ENCODE peak calls at places on chromosomes 2 and 18, in six cellular contexts. Z is hepatocyte, M is MM.1S, P is HCT116, E is astrocyte, F is mammary epithelial cell. V is an unnamed sample.

GRCh38 chr2:53437371-53437770 is 330.2 kb upstream of the CHAC2 start:
- DNase-seq in Z (no peak), M (no peak), P (no peak), E (peak), F (peak), V (no peak)

GRCh38 chr2:99867690-99868089 is 274.7 kb downstream of the AFF3 start:
- DNase-seq in Z (no peak), M (no peak), P (no peak), E (peak), F (peak), V (no peak)

GRCh38 chr2:138087761-138088602 is 123.7 kb downstream of the HNMT start:
- DNase-seq in Z (no peak), M (no peak), P (no peak), E (no peak), F (no peak), V (no peak)

GRCh38 chr18:2979871-2980606 is 32.9 kb downstream of the LPIN2 start:
- DNase-seq in Z (no peak), M (no peak), P (no peak), E (no peak), F (no peak), V (peak)

GRCh38 chr18:9726175-9726574 is 18.1 kb downstream of the RAB31 start:
- DNase-seq in Z (no peak), M (no peak), P (no peak), E (no peak), F (no peak), V (no peak)

GRCh38 chr2:106030287-106031268 is 163.5 kb downstream of the UXS1 start:
- DNase-seq in Z (peak), M (no peak), P (no peak), E (peak), F (no peak), V (no peak)

GRCh38 chr2:31567679-31568078 is 13.1 kb downstream of the SRD5A2 start:
- DNase-seq in Z (no peak), M (no peak), P (no peak), E (no peak), F (no peak), V (no peak)

GRCh38 chr18:35618703-35619102 is 37.2 kb downstream of the GALNT1 start:
- DNase-seq in Z (no peak), M (no peak), P (no peak), E (no peak), F (no peak), V (no peak)

GRCh38 chr2:58497189-58497588 is 256.1 kb upstream of the FANCL start:
- DNase-seq in Z (no peak), M (no peak), P (no peak), E (peak), F (no peak), V (no peak)

GRCh38 chr2:240398711-240399267 is 36.7 kb upstream of the GPC1 start:
- DNase-seq in Z (no peak), M (no peak), P (no peak), E (no peak), F (no peak), V (no peak)

GRCh38 chr18:76490701-76491171 is 4.3 kb downstream of the ZNF516 start:
- DNase-seq in Z (peak), M (peak), P (no peak), E (peak), F (peak), V (no peak)

GRCh38 chr2:50535971-50536759 is 495.8 kb downstream of the NRXN1 start:
- DNase-seq in Z (peak), M (peak), P (peak), E (peak), F (no peak), V (no peak)

GRCh38 chr2:237182422-237183123 is 96.9 kb downstream of the COPS8 start:
- DNase-seq in Z (peak), M (no peak), P (no peak), E (no peak), F (no peak), V (no peak)

GRCh38 chr2:39603436-39603835 is 62.3 kb upstream of the TMEM178A start:
- DNase-seq in Z (no peak), M (no peak), P (no peak), E (no peak), F (peak), V (no peak)

GRCh38 chr18:48893559-48894265 is 57.1 kb downstream of the SMAD7 start:
- DNase-seq in Z (no peak), M (no peak), P (no peak), E (no peak), F (no peak), V (no peak)

DNA sequence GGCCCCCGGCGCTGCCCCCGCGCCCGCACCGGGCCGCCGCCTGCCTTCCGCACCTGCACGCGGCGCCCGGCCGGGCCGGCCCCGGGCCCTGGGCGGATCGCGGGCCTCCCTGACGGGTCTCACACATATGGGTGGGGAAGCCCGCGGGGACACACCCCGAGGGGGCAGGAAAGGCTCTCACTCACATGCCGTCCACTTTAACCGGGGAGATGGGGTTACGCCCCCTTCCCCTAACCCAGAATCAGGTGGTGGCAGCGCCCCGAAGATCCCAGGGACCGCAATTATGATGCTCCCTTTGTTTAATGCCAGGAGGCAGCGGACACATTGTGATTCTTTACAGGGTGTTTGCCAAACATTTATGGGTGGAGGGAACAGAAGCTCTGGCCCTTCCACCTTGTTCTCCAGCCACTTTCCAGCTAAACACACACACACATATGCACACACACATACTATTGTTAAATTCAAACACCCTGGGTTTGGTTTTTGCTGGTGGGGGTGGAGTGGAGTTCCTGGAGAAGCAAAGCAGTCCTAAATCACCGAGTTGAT is 433 bp upstream of the ANKRD44 start:
- DNase-seq in Z (no peak), M (no peak), P (no peak), E (no peak), F (no peak), V (no peak)
- TF ChIP-seq EZH2 in Z (no peak), M (no peak), P (no peak), E (no peak), F (no peak), V (no peak)

GRCh38 chr2:156327835-156328401 is 4.6 kb downstream of the NR4A2 start:
- DNase-seq in Z (no peak), M (no peak), P (no peak), E (no peak), F (no peak), V (no peak)

GRCh38 chr2:156326488-156326887 is 6.0 kb downstream of the NR4A2 start:
- DNase-seq in Z (no peak), M (no peak), P (no peak), E (no peak), F (no peak), V (no peak)

GRCh38 chr2:156331572-156332451 is 709 bp downstream of the NR4A2 start:
- DNase-seq in Z (peak), M (no peak), P (no peak), E (peak), F (peak), V (no peak)

GRCh38 chr2:156329922-156330726 is 2.4 kb downstream of the NR4A2 start:
- DNase-seq in Z (no peak), M (no peak), P (no peak), E (no peak), F (no peak), V (no peak)

GRCh38 chr2:156329031-156329921 is 3.2 kb downstream of the NR4A2 start:
- DNase-seq in Z (no peak), M (no peak), P (no peak), E (no peak), F (no peak), V (no peak)
- TF ChIP-seq EZH2 in Z (no peak), M (no peak), P (no peak), E (no peak), F (no peak), V (no peak)

DNA sequence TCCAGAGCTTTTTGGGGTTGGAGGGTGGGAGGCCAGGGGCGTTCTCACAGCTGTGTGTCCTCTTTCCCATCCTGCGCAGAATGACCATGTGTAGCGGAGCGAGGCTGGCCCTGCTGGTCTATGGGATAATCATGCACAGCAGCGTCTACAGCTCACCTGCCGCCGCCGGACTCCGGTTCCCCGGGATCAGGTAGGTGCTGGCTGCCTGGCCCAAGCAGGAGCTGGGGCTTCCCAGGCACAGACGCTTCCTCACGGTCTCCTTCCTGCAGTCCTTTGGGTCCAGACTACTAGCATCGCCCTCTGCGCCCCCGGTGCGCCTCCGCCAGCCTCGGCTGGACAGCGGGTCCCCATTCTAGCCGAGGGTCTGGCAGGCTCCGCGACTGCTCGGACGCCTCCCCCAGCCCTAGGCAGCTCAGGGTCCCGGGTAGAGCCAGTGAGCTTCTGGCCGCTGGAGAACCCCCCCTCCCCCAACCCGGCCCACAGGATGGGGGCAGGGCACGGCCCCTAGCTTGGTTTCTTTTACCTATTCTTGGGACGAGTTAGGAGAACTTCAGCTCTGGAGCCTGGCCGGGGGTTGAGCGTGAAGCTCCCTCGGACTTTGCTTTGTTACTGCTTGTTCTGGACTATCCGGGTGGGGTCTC is 756 bp downstream of the ADCYAP1 start:
- DNase-seq in Z (no peak), M (no peak), P (no peak), E (no peak), F (no peak), V (no peak)
- TF ChIP-seq EZH2 in Z (peak), M (no peak), P (no peak), E (peak), F (peak), V (peak)

GRCh38 chr2:26847663-26848335 is at the start of gene DPYSL5:
- DNase-seq in Z (peak), M (no peak), P (peak), E (no peak), F (no peak), V (no peak)
- TF ChIP-seq EZH2 in Z (no peak), M (peak), P (no peak), E (no peak), F (peak), V (no peak)

DNA sequence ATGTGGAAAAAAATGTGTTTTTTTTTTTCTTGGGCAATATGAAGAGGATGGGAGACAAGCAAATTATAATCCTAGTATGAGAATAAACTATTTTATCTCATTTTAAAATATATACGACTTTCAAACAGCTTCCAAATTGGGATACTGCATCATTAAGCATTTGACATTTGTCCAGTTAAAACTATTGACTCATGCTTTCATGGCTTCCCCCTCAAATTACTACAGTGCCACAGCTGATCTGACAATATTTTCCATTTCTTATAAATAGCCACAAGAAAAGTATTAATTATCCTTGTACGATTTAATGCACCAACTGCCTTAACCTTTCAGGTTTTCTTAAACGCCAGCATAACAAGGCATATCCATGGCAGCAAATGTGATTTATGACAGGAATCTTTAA is 1134.8 kb upstream of the ZEB2 start:
- DNase-seq in Z (no peak), M (no peak), P (no peak), E (peak), F (no peak), V (no peak)
- TF ChIP-seq EZH2 in Z (no peak), M (no peak), P (no peak), E (no peak), F (no peak), V (no peak)

GRCh38 chr18:74457043-74457742 is at the start of gene DIPK1C:
- DNase-seq in Z (peak), M (no peak), P (no peak), E (no peak), F (no peak), V (no peak)
- TF ChIP-seq EZH2 in Z (no peak), M (no peak), P (no peak), E (no peak), F (no peak), V (no peak)

DNA sequence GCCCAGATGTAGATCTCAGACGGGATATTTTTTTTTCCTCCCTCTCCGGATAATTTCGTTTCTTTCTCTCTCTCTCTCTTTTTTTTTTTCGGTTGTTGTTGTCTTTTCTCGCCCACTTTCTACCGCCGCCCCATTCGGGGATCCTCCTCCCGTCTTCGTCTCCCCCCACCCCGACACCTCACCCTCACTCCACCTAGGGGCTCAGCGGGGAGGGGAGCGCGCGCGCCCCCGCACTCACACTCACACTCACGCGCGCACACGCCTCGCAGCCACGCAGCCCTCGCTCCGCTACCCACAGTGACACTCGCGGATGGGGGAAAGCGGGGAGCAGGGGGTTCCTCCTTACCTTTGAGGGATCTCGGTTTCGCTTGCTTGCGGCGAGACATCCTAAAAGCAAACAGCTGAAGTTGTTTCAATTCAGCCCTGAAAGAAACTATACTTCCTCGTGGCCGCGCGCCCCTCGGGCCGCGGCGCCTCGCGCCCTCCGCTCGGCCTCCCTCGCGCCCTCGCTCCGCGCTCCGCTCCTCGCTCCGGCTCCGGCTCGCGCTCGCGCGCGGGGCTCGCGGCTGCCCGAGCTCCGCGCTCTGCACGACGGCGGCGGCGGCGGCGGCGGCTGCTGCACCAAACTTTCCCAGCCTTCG is 1.3 kb downstream of the ZNF521 start:
- DNase-seq in Z (peak), M (peak), P (no peak), E (peak), F (peak), V (no peak)
- TF ChIP-seq EZH2 in Z (peak), M (no peak), P (no peak), E (peak), F (peak), V (peak)

DNA sequence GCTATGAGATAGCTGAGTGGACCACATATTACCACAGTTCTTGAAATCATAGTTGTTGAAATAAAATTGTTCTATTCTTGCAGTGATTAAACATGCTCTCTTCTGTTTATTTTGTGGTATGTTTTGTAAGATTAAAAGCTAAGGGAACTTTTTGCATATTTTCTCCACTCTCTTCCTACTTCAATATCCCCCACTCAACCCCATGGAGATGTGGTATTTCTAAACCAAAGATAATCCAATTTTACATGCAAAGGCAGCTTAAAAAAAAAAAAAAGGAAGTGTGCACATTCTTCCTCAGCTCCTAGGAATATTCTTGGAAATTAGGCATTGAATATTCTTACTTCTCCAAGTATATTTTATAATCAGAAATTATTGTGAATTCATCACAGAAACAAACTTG is 15.0 kb upstream of the PAX3 start:
- DNase-seq in Z (no peak), M (no peak), P (no peak), E (no peak), F (no peak), V (peak)
- TF ChIP-seq EZH2 in Z (no peak), M (no peak), P (no peak), E (no peak), F (no peak), V (no peak)

GRCh38 chr2:63059434-63060078 is 8.9 kb downstream of the OTX1 start:
- DNase-seq in Z (no peak), M (no peak), P (no peak), E (no peak), F (no peak), V (no peak)

GRCh38 chr2:63060079-63060482 is 9.5 kb downstream of the OTX1 start:
- DNase-seq in Z (no peak), M (no peak), P (no peak), E (no peak), F (no peak), V (no peak)

GRCh38 chr2:63057249-63058148 is 6.9 kb downstream of the OTX1 start:
- DNase-seq in Z (no peak), M (no peak), P (no peak), E (no peak), F (no peak), V (no peak)

GRCh38 chr2:63058149-63058741 is 7.6 kb downstream of the OTX1 start:
- DNase-seq in Z (no peak), M (no peak), P (no peak), E (peak), F (no peak), V (no peak)

GRCh38 chr2:63058742-63059433 is 8.3 kb downstream of the OTX1 start:
- DNase-seq in Z (peak), M (no peak), P (no peak), E (no peak), F (no peak), V (no peak)
- TF ChIP-seq EZH2 in Z (peak), M (no peak), P (no peak), E (peak), F (no peak), V (no peak)